ENCODE peak calls at places on chromosomes 6 and 20, in four cellular contexts. E is IMR-90, R is SK-N-SH, P is K562. K is an unnamed sample.

GRCh38 chr6:157143885-157144795 is 179.2 kb downstream of the TMEM242 start:
- DNase-seq in E (peak; percentile 70), R (peak; percentile 35), P (no peak), K (no peak)

GRCh38 chr6:144216668-144217218 is 66.4 kb downstream of the STX11 start:
- DNase-seq in E (no peak), R (peak; percentile 76), P (no peak), K (no peak)

GRCh38 chr6:23633986-23634385 is 492.0 kb upstream of the NRSN1 start:
- DNase-seq in E (no peak), R (no peak), P (no peak), K (no peak)

GRCh38 chr6:135182993-135183531 is 2.0 kb downstream of the MYB start:
- DNase-seq in E (no peak), R (no peak), P (peak; percentile 88), K (no peak)

GRCh38 chr20:63525185-63525584 is 4.6 kb downstream of the PPDPF start:
- DNase-seq in E (no peak), R (no peak), P (no peak), K (no peak)

GRCh38 chr6:33425668-33426577 is 6.1 kb downstream of the SYNGAP1 start:
- DNase-seq in E (peak; percentile 75), R (peak; percentile 94), P (peak; percentile 97), K (peak; percentile 73)

GRCh38 chr6:99241905-99242534 is 107.5 kb downstream of the FAXC start:
- DNase-seq in E (peak; percentile 40), R (peak; percentile 19), P (peak; percentile 41), K (peak; percentile 1)

GRCh38 chr6:2471474-2471873 is 226.1 kb upstream of the GMDS start:
- DNase-seq in E (no peak), R (no peak), P (no peak), K (no peak)

DNA sequence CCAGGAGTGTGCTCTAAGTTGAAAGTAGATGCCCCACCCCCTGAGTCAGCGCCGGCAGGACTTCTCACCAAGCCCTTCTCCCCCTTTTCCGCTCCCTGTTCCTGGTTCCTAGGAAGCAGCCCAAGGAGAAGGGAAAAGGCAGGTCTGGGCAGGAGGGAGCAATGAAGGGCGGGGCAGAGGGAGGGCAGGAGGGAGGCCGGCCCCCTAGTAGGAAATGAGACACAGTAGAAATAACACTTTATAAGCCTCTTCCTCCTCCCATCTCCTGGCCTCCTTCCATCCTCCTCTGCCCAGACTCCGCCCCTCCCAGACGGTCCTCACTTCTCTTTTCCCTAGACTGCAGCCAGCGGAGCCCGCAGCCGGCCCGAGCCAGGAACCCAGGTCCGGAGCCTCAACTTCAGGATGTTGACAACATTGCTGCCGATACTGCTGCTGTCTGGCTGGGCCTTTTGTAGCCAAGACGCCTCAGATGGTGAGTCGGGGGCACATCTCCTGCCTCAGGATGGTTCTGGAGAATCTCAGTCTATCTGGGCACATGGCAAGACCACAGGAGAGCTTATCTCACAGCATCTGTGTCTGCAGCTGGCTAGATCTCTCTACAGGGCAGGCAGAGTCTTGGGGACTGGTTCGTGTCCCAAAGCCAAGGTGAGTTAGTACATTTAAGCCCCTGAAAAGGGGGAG is at the start of gene PROCR:
- DNase-seq in E (peak; percentile 90), R (peak; percentile 51), P (peak; percentile 75), K (no peak)
- TF ChIP-seq MXI1 in E (no peak), R (no peak), P (no peak), K (no peak)

DNA sequence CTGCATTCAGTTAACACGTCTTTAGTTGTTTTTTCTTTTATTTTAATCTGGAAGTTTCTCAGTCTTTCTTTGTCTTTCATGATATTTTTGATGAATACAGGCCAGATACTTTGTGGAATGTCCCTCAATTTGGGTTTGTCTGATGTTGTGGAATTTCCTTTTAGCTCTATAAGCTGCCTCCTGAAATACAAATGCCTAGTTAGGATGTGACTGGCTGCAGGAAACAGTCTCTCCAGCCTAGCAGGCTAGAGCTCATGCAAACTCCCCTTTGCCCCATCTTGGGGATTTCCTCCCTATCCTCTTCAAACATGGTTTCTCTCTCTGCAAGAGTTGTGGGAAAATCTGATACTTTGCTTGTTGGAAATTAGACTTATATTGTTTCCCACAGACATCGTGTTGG is 89.3 kb upstream of the JAG1 start:
- DNase-seq in E (peak; percentile 18), R (no peak), P (no peak), K (no peak)
- TF ChIP-seq RAD21 in E (no peak), R (no peak), P (no peak), K (no peak)

GRCh38 chr20:45963059-45964011 is 8.7 kb downstream of the ZNF335 start:
- DNase-seq in E (peak; percentile 33), R (peak; percentile 56), P (peak; percentile 64), K (peak; percentile 82)
- TF ChIP-seq MXI1 in E (no peak), R (no peak), P (no peak), K (no peak)

DNA sequence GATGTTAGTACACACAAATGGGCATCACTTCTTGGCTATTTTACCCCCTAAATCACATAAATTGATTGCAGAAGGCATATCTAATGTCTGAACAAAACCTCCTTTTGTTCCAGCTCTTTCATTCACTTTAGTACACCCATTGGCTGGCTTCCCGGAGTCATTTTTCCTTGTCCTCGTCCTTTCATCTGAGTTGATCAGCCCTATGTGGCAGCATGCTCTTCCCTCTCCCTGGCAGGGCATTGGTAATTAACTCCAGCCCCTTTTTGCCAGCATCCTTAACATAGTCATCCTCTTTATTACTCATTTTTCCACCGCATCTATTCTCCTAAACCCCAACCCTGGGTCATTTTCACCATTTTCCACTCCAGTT is 6.1 kb downstream of the ENPP3 start:
- DNase-seq in E (no peak), R (no peak), P (no peak), K (no peak)
- TF ChIP-seq RAD21 in E (no peak), R (no peak), P (no peak), K (no peak)

DNA sequence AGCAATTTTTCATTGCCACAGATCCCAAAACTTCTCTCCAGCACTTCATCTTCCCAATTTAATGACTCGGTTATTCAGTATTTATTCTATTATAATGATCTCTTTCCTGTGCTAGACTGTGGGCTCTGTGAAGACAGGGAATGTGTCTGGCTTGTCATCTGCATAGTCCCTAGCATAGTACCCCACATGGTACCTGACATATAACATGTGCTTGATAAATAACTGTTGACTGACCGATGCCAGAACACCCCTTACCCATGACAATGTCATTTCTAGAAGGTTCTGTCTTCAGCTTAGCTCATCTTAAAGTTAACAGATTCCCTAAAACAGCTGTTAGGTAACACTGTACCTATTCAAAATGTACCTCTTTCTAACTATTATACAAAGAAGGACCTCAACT is 3.6 kb downstream of the PXMP4 start:
- DNase-seq in E (no peak), R (no peak), P (no peak), K (no peak)
- TF ChIP-seq MXI1 in E (no peak), R (no peak), P (no peak), K (no peak)

DNA sequence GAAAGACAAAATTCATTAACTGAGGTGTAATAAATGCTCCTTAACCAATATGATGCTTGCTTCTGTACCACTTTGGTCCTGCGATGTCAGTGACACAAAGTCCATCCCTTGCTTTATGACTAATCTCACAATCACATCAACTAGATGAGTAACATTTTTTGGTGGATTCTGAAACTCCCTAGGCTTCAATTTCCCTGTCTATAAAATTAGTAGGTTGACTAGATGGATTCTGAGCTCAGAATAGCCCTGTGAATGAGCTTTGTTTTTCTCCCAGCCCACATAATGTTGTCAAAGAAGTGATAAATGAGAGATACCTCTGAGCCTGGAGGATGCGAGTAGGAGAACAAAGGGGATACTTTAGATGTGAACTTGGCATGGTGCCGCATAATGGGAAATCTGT is 9.1 kb downstream of the TXLNB start:
- DNase-seq in E (peak; percentile 8), R (no peak), P (no peak), K (no peak)
- TF ChIP-seq RAD21 in E (no peak), R (no peak), P (no peak), K (no peak)

K was measured in HepG2.